ENCODE peak calls at places on chromosome 6, in nine cellular contexts. V is stomach, Q is mucosa of descending colon, R is tibial artery, W is kidney epithelial cell, T is neural progenitor cell, J is choroid plexus epithelial cell, K is thyroid gland, E is pancreas. H is an unnamed sample.

GRCh38 chr6:3957321-3957720 is 108.1 kb downstream of the FAM50B start:
- DNase-seq in E (no peak), V (no peak), T (no peak), K (no peak), J (no peak), W (no peak), R (no peak), Q (no peak), H (no peak)

GRCh38 chr6:51893356-51893755 is 194.1 kb downstream of the PKHD1 start:
- DNase-seq in Q (no peak), T (no peak), R (no peak), K (no peak), J (no peak), V (no peak), E (no peak), W (peak), H (no peak)

GRCh38 chr6:144895890-144896289 is 610.8 kb downstream of the UTRN start:
- DNase-seq in E (no peak), T (no peak), Q (no peak), J (no peak), R (no peak), W (no peak), K (peak), V (no peak), H (no peak)

GRCh38 chr6:7222197-7222596 is 90.8 kb downstream of the SSR1 start:
- DNase-seq in Q (no peak), E (peak), T (no peak), V (no peak), J (no peak), K (no peak), R (no peak), W (no peak), H (no peak)

GRCh38 chr6:28817808-28818145 is 106.0 kb downstream of the TRIM27 start:
- DNase-seq in R (no peak), V (no peak), W (no peak), J (no peak), Q (no peak), K (no peak), T (peak), E (no peak), H (no peak)

GRCh38 chr6:112252571-112253504 is 1.5 kb downstream of the LAMA4 start:
- DNase-seq in R (no peak), E (no peak), T (no peak), V (no peak), K (no peak), W (no peak), J (peak), Q (no peak), H (no peak)

GRCh38 chr6:46490425-46491200 is 636 bp downstream of the RCAN2 start:
- DNase-seq in R (peak), V (peak), W (no peak), K (peak), T (peak), Q (peak), J (no peak), E (peak), H (no peak)

GRCh38 chr6:69370763-69371162 is 426.0 kb downstream of the LMBRD1 start:
- DNase-seq in J (no peak), W (no peak), Q (no peak), V (no peak), E (no peak), K (no peak), T (peak), R (no peak), H (no peak)

GRCh38 chr6:51570168-51570921 is 517.1 kb downstream of the PKHD1 start:
- DNase-seq in E (no peak), V (no peak), Q (no peak), J (no peak), T (no peak), R (no peak), K (no peak), W (no peak), H (no peak)

GRCh38 chr6:128350416-128351254 is 169.8 kb downstream of the PTPRK start:
- DNase-seq in V (no peak), K (no peak), E (no peak), W (peak), Q (no peak), R (no peak), J (peak), T (no peak), H (peak)

GRCh38 chr6:88367248-88367647 is 201.1 kb upstream of the CNR1 start:
- DNase-seq in E (no peak), W (no peak), K (no peak), Q (no peak), J (peak), T (no peak), R (no peak), V (no peak), H (no peak)

GRCh38 chr6:169451065-169451840 is 197.6 kb upstream of the THBS2 start:
- DNase-seq in T (no peak), W (no peak), J (peak), R (no peak), E (no peak), Q (no peak), V (no peak), K (no peak), H (peak)

GRCh38 chr6:2862712-2863174 is 21.1 kb upstream of the SERPINB1 start:
- DNase-seq in E (no peak), T (no peak), K (no peak), W (no peak), R (no peak), Q (no peak), J (no peak), V (no peak), H (no peak)

GRCh38 chr6:14072084-14072483 is 45.5 kb upstream of the CD83 start:
- DNase-seq in R (no peak), W (no peak), T (no peak), K (no peak), J (peak), V (no peak), Q (no peak), E (no peak), H (peak)

GRCh38 chr6:51490101-51490500 is 597.3 kb downstream of the PKHD1 start:
- DNase-seq in R (no peak), V (no peak), E (no peak), J (no peak), Q (no peak), T (no peak), W (no peak), K (no peak), H (no peak)

DNA sequence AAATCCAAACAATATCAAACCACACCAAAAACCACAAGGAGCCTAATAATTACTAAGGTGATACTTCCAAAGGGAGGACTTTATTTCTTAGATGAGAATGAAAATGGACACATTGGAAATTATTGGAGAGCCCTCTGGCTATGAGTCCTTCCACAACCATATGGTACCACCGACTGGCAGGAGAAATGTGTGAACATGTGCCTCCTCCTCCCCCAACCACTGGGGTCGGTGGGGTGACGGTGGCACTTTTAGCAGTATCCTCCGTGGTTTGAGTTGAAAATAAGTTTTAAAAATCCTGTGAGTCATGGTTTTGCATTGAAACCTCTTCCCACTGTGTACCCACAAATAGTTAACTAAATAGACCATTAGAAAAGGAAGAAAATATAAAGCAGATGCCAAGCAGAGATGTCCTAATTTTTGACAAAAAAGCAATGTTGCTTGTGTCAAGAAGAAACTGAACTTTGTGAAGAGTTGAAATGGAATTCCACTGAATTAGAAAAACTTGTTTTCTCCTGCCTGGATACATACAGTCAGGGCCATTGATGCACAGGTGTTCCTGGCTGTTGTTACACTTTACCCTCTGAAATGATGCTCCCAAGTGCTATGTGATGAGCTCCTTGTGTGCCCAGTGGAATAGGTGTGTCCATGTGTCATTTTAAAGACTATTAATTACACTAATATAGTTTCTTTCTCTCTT is 3.2 kb downstream of the EDN1 start:
- DNase-seq in V (no peak), R (no peak), E (no peak), T (no peak), J (no peak), K (no peak), Q (no peak), W (no peak), H (no peak)
- H3K4me3 ChIP-seq in V (no peak), R (peak), E (no peak), T (no peak), J (no peak), K (no peak), Q (no peak), W (no peak), H (no peak)

DNA sequence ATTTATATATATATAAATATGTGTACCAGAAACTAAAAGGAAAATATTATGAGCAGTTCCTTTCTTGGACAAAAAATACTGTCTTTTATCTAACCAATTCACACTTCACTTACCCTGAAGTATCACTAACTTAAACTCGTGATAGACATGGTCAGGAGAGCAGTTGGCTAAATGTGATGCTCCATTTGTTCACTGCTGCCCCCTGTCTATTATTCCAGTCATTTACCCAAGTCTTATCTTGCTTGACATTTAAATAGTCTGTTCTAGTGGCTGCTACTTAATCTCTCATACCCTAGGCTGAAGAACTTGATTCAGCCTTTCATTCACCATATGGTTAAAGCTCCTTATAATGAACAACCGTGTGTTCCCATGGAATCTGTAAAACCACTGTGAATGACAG is 789.6 kb upstream of the EYS start:
- DNase-seq in T (peak), W (no peak), R (no peak), J (peak), Q (no peak), V (no peak), E (no peak), K (no peak), H (no peak)
- TF ChIP-seq CTCF in T (peak), W (peak), R (peak), J (peak), Q (no peak), V (no peak), E (no peak), K (no peak), H (peak)

DNA sequence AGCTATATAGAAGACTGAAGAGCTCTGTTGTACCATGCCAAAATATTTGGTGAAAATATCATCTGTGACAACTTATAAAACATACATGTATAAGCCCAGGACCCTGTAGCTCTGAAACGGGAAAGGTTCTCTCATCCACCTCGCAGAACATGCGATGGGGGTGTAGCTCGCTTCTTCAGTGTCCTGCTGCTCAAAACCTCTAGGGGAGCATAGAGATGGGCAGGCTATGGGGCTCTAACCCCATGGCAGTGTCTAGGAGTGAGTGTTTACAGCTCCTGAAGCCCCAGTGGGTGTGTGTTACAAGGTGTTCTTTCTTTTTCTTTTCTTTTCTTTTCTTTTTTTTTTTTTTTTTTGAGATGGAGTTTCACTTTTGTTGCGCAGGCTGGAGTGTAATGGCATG is 505.2 kb upstream of the SYNCRIP start:
- DNase-seq in W (no peak), R (no peak), J (no peak), V (no peak), T (no peak), Q (no peak), E (no peak), K (no peak), H (no peak)
- H3K4me3 ChIP-seq in W (no peak), R (no peak), J (no peak), V (no peak), T (no peak), Q (no peak), E (no peak), K (no peak), H (no peak)

GRCh38 chr6:95243091-95243490 is 334.2 kb upstream of the MANEA start:
- DNase-seq in K (no peak), V (no peak), Q (no peak), E (no peak), J (peak), R (no peak), W (no peak), T (no peak), H (no peak)

GRCh38 chr6:95242560-95242959 is 334.8 kb upstream of the MANEA start:
- DNase-seq in V (no peak), E (no peak), W (no peak), Q (no peak), K (no peak), R (no peak), J (peak), T (no peak), H (no peak)

GRCh38 chr6:95244749-95245148 is 332.6 kb upstream of the MANEA start:
- DNase-seq in T (no peak), Q (no peak), J (peak), R (no peak), W (no peak), K (no peak), V (no peak), E (no peak), H (no peak)

DNA sequence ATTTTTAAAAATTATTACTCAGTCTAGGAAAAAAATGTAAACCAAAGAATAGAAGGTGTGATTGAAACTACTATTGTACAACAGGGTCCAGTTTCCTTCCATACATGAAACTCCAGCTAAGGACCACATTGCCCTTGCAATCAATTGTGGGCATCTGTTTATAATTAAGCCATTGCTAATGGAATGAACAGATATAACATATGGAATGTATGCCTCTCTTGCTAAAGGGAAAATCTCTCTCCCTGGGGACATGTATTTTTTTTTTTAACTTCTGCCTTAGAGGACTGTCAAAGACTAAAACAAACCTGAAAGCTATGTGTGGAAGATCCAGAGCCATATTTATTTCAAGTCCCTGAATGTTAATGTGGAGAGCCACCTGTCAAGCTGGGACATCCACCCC is 336.8 kb upstream of the MANEA start:
- DNase-seq in W (no peak), Q (no peak), E (no peak), K (no peak), V (no peak), T (no peak), J (no peak), R (no peak), H (no peak)
- TF ChIP-seq CTCF in W (no peak), Q (no peak), E (no peak), K (no peak), V (no peak), T (no peak), J (no peak), R (no peak), H (no peak)

GRCh38 chr6:32679501-32679900 is 13.0 kb upstream of the HLA-DQB1 start:
- DNase-seq in Q (no peak), K (no peak), R (no peak), V (no peak), E (no peak), W (no peak), T (no peak), J (no peak), H (no peak)
- H3K4me3 ChIP-seq in Q (no peak), K (no peak), R (no peak), V (no peak), E (no peak), W (no peak), T (no peak), J (no peak), H (no peak)

DNA sequence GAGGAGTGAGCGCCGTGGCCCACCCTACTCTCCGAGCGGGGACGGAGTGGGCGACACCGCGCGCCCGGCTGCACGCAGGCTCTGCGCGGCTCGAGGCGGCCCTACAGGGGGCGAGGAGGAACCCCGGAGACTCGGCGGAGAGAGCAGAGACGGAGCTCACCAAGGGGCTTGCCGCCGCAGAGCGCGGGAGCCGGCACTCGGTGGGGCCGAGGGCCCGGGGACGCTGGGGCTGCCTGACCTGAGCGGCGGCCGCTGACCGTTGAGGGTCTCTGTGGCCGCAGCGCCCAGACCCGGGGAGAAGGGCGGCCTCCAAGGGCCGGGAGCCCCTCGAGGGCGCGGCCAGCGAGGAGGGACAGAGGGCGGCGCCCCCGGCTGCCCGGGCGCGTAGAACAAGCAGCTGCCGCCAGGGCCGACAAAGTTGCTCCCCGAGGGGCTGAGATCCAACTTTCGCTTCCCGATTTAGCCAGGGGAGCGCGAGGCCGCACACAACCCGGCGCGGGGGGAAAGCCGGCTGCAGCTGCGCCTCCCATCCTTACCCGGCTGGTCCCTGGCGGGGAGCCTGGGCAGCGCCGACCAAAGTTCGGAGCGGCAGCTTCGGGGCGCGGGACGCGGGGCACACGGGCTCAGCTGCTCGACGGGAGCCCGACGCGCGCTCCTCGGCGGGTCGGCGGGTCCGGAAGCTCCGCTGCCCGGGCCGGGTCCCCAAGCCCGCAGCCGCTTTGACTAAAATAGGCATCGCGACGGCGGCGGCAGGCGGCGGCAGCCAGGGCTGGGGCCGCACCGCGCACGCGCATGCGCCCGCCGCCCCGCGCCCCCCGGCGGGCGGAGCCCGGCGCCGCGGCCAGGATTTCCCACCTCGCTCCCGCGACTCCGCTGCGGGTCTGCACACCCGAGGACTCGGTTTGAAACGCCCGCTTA is 43.1 kb downstream of the POPDC3 start:
- DNase-seq in E (peak), Q (peak), R (peak), K (peak), W (no peak), J (peak), V (peak), T (peak), H (peak)
- TF ChIP-seq CTCF in E (no peak), Q (no peak), R (peak), K (peak), W (peak), J (no peak), V (no peak), T (peak), H (peak)

GRCh38 chr6:163460307-163460782 is 45.8 kb downstream of the QKI start:
- DNase-seq in W (no peak), E (no peak), R (no peak), Q (no peak), T (peak), J (peak), K (no peak), V (no peak), H (peak)
- H3K4me3 ChIP-seq in W (no peak), E (no peak), R (peak), Q (no peak), T (no peak), J (peak), K (no peak), V (peak), H (peak)

DNA sequence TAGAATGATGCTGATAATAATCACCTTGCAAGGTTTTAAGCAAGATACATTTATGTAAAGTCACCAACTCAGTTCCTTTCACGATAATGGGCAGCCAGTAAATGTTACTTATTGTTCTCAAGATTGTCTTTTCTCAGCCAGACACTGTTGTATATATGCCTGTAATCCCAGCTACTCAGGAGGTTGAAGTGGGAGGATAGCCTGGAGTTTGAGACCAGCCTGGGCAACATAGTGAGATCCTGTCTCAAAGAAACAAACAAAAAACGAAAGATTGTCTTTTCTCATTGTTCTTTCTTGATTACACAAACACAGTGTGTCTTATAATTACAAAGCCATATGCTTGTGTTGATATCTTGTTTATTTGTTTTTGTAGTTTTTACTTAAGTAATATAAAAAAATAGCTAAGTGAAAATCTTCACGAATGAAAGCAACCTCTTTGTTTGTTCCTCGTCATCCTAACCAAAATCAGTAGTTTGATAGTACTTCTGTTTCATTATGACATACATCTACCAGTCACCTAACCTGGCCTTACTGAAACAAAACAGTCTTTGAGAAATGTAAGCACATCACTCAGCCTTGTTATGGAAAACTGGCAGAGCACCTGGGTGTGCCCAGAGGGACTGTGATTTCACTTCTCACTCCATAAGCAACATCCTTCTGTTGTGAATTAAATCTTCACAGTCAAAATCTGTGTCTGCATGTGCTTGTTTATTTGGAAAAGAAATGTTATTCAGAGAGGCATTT is 436.2 kb upstream of the SOX4 start:
- DNase-seq in K (no peak), R (no peak), J (no peak), V (no peak), Q (no peak), W (no peak), E (no peak), T (no peak), H (no peak)
- TF ChIP-seq CTCF in K (no peak), R (no peak), J (no peak), V (no peak), Q (no peak), W (no peak), E (no peak), T (no peak), H (no peak)

H was measured in brain microvascular endothelial cell.